ENCODE peak calls at places on chromosome 13, in eight cellular contexts. P is DND-41, M is GM23338, Y is neural progenitor cell, S is IMR-90, H is HepG2, G is SK-N-SH, N is GM23248. O is an unnamed sample. For H4K20me1, the result is how much of the 10 kb centered on the place peaks cover.

GRCh38 chr13:44117351-44117750 is 237.6 kb downstream of the LACC1 start:
- DNase-seq in M (peak), N (peak), G (no peak), Y (no peak), S (peak), H (no peak), P (peak), O (peak)

GRCh38 chr13:62193919-62194318 is 778.3 kb upstream of the PCDH20 start:
- DNase-seq in H (no peak), P (no peak), N (no peak), M (no peak), G (no peak), S (no peak), Y (no peak), O (no peak)

GRCh38 chr13:52158629-52159158 is 703 bp downstream of the NEK3 start:
- DNase-seq in N (peak), H (no peak), M (peak), G (peak), P (no peak), Y (no peak), S (peak), O (peak)

GRCh38 chr13:25468330-25469178 is 96.8 kb downstream of the ATP8A2 start:
- DNase-seq in Y (peak), S (no peak), N (no peak), G (peak), M (peak), P (no peak), H (no peak), O (peak)

GRCh38 chr13:99316657-99317244 is 9.6 kb upstream of the GPR183 start:
- DNase-seq in Y (no peak), H (no peak), N (no peak), S (no peak), M (no peak), P (no peak), G (no peak), O (peak)

GRCh38 chr13:32314968-32315254 is 252 bp downstream of the ZAR1L start:
- DNase-seq in H (peak), M (peak), G (peak), P (peak), S (peak), N (peak), Y (peak), O (peak)

GRCh38 chr13:32010137-32010536 is 21.4 kb upstream of the FRY start:
- DNase-seq in P (no peak), G (no peak), H (no peak), N (peak), S (peak), M (no peak), Y (no peak), O (no peak)

GRCh38 chr13:51534075-51534817 is 50.0 kb upstream of the WDFY2 start:
- DNase-seq in H (no peak), Y (no peak), N (peak), G (no peak), S (no peak), M (no peak), P (peak), O (no peak)

GRCh38 chr13:101474419-101474957 is 22.0 kb downstream of the ITGBL1 start:
- DNase-seq in G (no peak), P (no peak), H (no peak), Y (peak), N (peak), S (peak), M (peak), O (peak)

GRCh38 chr13:62512194-62513141 is 1096.8 kb upstream of the PCDH20 start:
- DNase-seq in S (peak), H (peak), N (peak), Y (peak), G (peak), M (peak), P (peak), O (no peak)

GRCh38 chr13:103067751-103068563 is 1.7 kb upstream of the SLC10A2 start:
- DNase-seq in Y (no peak), N (no peak), G (no peak), H (no peak), S (no peak), M (peak), P (no peak), O (no peak)

GRCh38 chr13:33891196-33891742 is 73.3 kb downstream of the RFC3 start:
- DNase-seq in M (no peak), H (no peak), G (no peak), Y (no peak), S (no peak), P (no peak), N (no peak), O (no peak)

GRCh38 chr13:43300817-43301216 is 277.4 kb downstream of the DNAJC15 start:
- DNase-seq in S (peak), P (no peak), Y (no peak), G (no peak), N (peak), M (no peak), H (no peak), O (no peak)

GRCh38 chr13:101489635-101490034 is 37.2 kb downstream of the ITGBL1 start:
- DNase-seq in H (no peak), S (peak), M (no peak), N (peak), G (no peak), P (no peak), Y (no peak), O (peak)

GRCh38 chr13:52070929-52071523 is 46.5 kb downstream of the UTP14C start:
- DNase-seq in S (peak), H (peak), G (peak), Y (no peak), P (peak), N (peak), M (no peak), O (peak)

GRCh38 chr13:51764184-51765141 is 39.5 kb downstream of the DHRS12 start:
- DNase-seq in Y (no peak), P (peak), G (no peak), N (peak), S (peak), H (peak), M (no peak), O (peak)

GRCh38 chr13:113646376-113646775 is 11.6 kb downstream of the ATP4B start:
- DNase-seq in Y (no peak), M (no peak), S (no peak), G (no peak), P (no peak), N (no peak), H (no peak), O (no peak)

GRCh38 chr13:113648218-113648615 is 9.8 kb downstream of the ATP4B start:
- DNase-seq in H (no peak), Y (no peak), P (no peak), G (no peak), S (no peak), N (no peak), M (no peak), O (no peak)

GRCh38 chr13:113646921-113647340 is 11.1 kb downstream of the ATP4B start:
- DNase-seq in G (no peak), P (no peak), H (no peak), M (no peak), Y (no peak), S (no peak), N (no peak), O (no peak)

GRCh38 chr13:113649212-113649611 is 8.8 kb downstream of the ATP4B start:
- DNase-seq in M (peak), N (no peak), G (no peak), S (no peak), H (no peak), P (no peak), Y (no peak), O (no peak)

GRCh38 chr13:113647351-113648217 is 10.4 kb downstream of the ATP4B start:
- DNase-seq in Y (no peak), S (no peak), G (peak), H (no peak), P (no peak), N (peak), M (no peak), O (peak)
- H4K20me1 ChIP-seq in Y (under half), S (under half), G (under half), H (under half), P (under half), N (under half), M (under half), O (under half)

DNA sequence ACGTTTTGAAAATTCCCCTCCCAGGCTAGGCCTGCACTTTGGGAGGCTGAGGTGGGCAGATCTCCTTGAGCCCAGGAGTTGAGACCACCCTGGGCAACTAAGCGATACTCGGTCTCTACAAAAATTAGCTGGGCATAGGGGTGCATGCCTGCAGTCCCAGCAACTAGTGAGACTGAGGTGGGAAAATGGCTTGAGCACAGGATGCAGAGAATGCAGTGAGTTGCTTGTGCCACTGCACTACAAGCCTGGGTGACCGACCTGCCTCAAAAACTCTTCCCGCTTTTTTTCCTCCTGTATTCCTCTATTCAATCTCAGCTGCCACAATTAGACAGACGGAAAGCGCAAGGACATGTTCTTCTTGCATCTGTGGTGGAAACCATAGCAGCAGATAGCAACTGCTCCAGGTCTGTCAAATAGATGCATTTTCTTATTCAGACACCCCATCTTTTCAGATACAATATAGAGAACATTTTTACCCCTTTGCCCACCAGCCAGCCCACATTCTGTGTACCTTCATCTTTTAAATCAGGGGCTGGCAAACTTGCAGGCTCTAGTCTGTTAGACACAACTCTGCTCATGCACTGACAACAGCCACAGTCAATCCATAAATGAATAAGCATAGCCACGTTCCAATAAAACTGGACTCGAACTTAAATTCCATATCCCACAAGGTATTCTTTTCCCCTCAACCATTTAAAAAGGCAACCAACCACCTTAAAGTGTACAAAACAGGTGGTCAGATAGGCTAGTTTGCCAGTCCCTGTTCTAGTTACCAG is 4.8 kb downstream of the TPT1 start:
- DNase-seq in M (peak), G (no peak), Y (no peak), N (no peak), S (no peak), H (no peak), P (no peak), O (no peak)
- H3K4me2 ChIP-seq in M (no peak), G (no peak), Y (no peak), N (peak), S (no peak), H (peak), P (peak), O (peak)

GRCh38 chr13:21149568-21149967 is 26.8 kb downstream of the SKA3 start:
- DNase-seq in Y (no peak), G (no peak), S (peak), M (no peak), N (peak), H (no peak), P (no peak), O (peak)

GRCh38 chr13:21148557-21149258 is 27.6 kb downstream of the SKA3 start:
- DNase-seq in S (no peak), M (peak), P (no peak), Y (no peak), G (no peak), N (no peak), H (no peak), O (no peak)

GRCh38 chr13:21150013-21150412 is 26.3 kb downstream of the SKA3 start:
- DNase-seq in H (no peak), S (no peak), P (no peak), G (no peak), M (no peak), Y (no peak), N (no peak), O (no peak)

GRCh38 chr13:21152251-21152899 is 24.0 kb downstream of the SKA3 start:
- DNase-seq in M (peak), Y (peak), N (no peak), S (no peak), G (no peak), P (no peak), H (no peak), O (no peak)

DNA sequence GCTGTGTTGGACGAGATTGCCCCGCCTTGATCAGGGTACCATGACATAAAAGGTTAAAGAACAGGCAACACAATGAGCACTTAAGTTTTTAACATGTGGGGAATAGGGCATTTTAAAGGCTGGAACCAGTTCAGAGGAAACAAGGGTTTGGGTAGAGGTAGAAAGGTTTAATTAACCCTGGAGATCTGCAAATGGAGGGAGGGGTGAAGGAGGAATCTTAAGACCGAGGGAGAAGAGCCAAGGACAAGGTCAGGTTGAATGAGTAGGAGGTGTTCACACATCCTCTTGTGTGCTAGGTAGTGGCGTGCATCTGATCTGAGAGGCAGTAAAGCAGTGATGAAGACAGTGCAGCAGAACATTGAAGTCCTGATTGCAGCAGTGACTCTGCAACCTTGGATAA is 28.5 kb downstream of the SKA3 start:
- DNase-seq in Y (no peak), S (no peak), G (no peak), H (no peak), M (peak), N (no peak), P (no peak), O (no peak)
- H4K20me1 ChIP-seq in Y (under half), S (under half), G (under half), H (under half), M (under half), N (under half), P (under half), O (under half)

GRCh38 chr13:37870895-37871550 is 1.5 kb upstream of the TRPC4 start:
- DNase-seq in S (peak), Y (peak), N (peak), M (peak), H (no peak), P (no peak), G (no peak), O (peak)

GRCh38 chr13:37870489-37870845 is 895 bp upstream of the TRPC4 start:
- DNase-seq in G (no peak), Y (no peak), H (no peak), S (no peak), N (no peak), P (no peak), M (no peak), O (peak)

GRCh38 chr13:37869756-37870488 is at the start of gene TRPC4:
- DNase-seq in N (peak), Y (peak), M (peak), H (peak), P (no peak), G (peak), S (peak), O (peak)

GRCh38 chr13:37869506-37869755 is 141 bp downstream of the TRPC4 start:
- DNase-seq in H (no peak), M (peak), S (no peak), G (no peak), N (no peak), Y (no peak), P (no peak), O (no peak)

GRCh38 chr13:37868691-37869505 is 674 bp downstream of the TRPC4 start:
- DNase-seq in G (no peak), N (peak), M (peak), S (peak), P (no peak), H (no peak), Y (peak), O (peak)
- H3K4me2 ChIP-seq in G (peak), N (peak), M (peak), S (peak), P (no peak), H (peak), Y (peak), O (peak)

GRCh38 chr13:27132538-27132937 is 39.1 kb downstream of the USP12 start:
- DNase-seq in N (no peak), M (no peak), S (no peak), G (no peak), P (no peak), H (no peak), Y (no peak), O (no peak)
- H4K20me1 ChIP-seq in N (under half), M (under half), S (half or more), G (half or more), P (under half), H (under half), Y (under half), O (half or more)

GRCh38 chr13:71625183-71625582 is 241.8 kb downstream of the DACH1 start:
- DNase-seq in S (peak), P (no peak), H (no peak), G (no peak), N (no peak), M (no peak), Y (no peak), O (peak)
- H3K4me2 ChIP-seq in S (peak), P (no peak), H (no peak), G (peak), N (no peak), M (no peak), Y (peak), O (peak)